ENCODE peak calls at places on chromosomes 3 and 15, in seven cellular contexts. O is GM23248, L is SJSA1, J is tibial artery, I is IMR-90, F is lower lobe of right lung, Q is ovary. P is an unnamed sample. For H3K4me1, the result is how much of the 10 kb centered on the place peaks cover.

GRCh38 chr3:14871456-14872200 is 52.9 kb downstream of the FGD5 start:
- DNase-seq in F (no peak), O (no peak), L (no peak), Q (no peak), I (no peak), J (peak), P (peak)

GRCh38 chr3:14897266-14897665 is 50.1 kb upstream of the NR2C2 start:
- DNase-seq in L (no peak), O (no peak), Q (no peak), J (no peak), F (no peak), I (no peak), P (no peak)

GRCh38 chr15:64865126-64865997 is 23.6 kb downstream of the PLEKHO2 start:
- DNase-seq in Q (no peak), O (no peak), I (no peak), L (no peak), F (no peak), J (no peak), P (no peak)

GRCh38 chr15:68430471-68431036 is 1.4 kb downstream of the ITGA11 start:
- DNase-seq in J (peak), O (peak), F (no peak), I (no peak), Q (peak), L (no peak), P (no peak)

GRCh38 chr3:187291001-187291511 is 481 bp downstream of the MASP1 start:
- DNase-seq in O (peak), J (no peak), Q (no peak), I (peak), L (peak), F (no peak), P (no peak)

GRCh38 chr3:10546181-10546624 is 40.8 kb upstream of the ATP2B2 start:
- DNase-seq in I (no peak), Q (no peak), F (no peak), O (no peak), L (no peak), J (no peak), P (no peak)

GRCh38 chr3:174016186-174016585 is 618.6 kb downstream of the NLGN1 start:
- DNase-seq in L (no peak), O (peak), F (no peak), I (peak), Q (no peak), J (no peak), P (no peak)

GRCh38 chr3:13011369-13012227 is 61.6 kb downstream of the IQSEC1 start:
- DNase-seq in L (no peak), O (no peak), J (no peak), Q (no peak), I (no peak), F (peak), P (peak)

GRCh38 chr3:139448104-139448503 is 28.2 kb downstream of the RBP2 start:
- DNase-seq in O (peak), F (no peak), I (no peak), L (no peak), Q (no peak), J (no peak), P (no peak)

GRCh38 chr3:73480187-73480672 is 144.5 kb downstream of the PDZRN3 start:
- DNase-seq in L (no peak), O (peak), Q (no peak), I (no peak), J (no peak), F (peak), P (no peak)

GRCh38 chr3:133211449-133211848 is 173.3 kb downstream of the TMEM108 start:
- DNase-seq in L (no peak), J (no peak), F (no peak), O (no peak), I (no peak), Q (no peak), P (no peak)

GRCh38 chr3:126484148-126484547 is 8.5 kb upstream of the ZXDC start:
- DNase-seq in F (no peak), L (no peak), J (no peak), O (no peak), I (no peak), Q (no peak), P (no peak)

GRCh38 chr3:194588236-194588635 is 45.0 kb downstream of the TMEM44 start:
- DNase-seq in F (no peak), I (no peak), O (no peak), L (no peak), J (no peak), Q (no peak), P (no peak)

GRCh38 chr3:71570453-71571038 is 13.0 kb downstream of the FOXP1 start:
- DNase-seq in O (no peak), I (no peak), Q (no peak), J (no peak), L (no peak), F (no peak), P (no peak)

GRCh38 chr3:71389911-71390573 is 193.5 kb downstream of the FOXP1 start:
- DNase-seq in I (peak), Q (peak), F (peak), J (no peak), L (peak), O (peak), P (no peak)

GRCh38 chr3:38563070-38563901 is 67.1 kb downstream of the EXOG start:
- DNase-seq in O (no peak), I (no peak), L (no peak), F (peak), J (peak), Q (no peak), P (peak)

GRCh38 chr3:32685604-32686185 is 707 bp downstream of the CNOT10 start:
- DNase-seq in O (peak), I (peak), Q (no peak), J (no peak), F (no peak), L (peak), P (no peak)

GRCh38 chr15:76501726-76502125 is 165.2 kb downstream of the ISL2 start:
- DNase-seq in L (no peak), O (peak), F (no peak), J (no peak), Q (no peak), I (peak), P (no peak)

GRCh38 chr15:84904409-84904808 is 19.9 kb downstream of the SLC28A1 start:
- DNase-seq in L (no peak), J (peak), I (no peak), F (no peak), Q (no peak), O (no peak), P (no peak)

GRCh38 chr3:45464336-45464809 is 76.0 kb downstream of the LARS2 start:
- DNase-seq in Q (no peak), I (peak), O (no peak), J (no peak), L (no peak), F (peak), P (no peak)

GRCh38 chr15:29074045-29074444 is 188.3 kb downstream of the APBA2 start:
- DNase-seq in I (peak), J (no peak), F (no peak), L (no peak), O (no peak), Q (no peak), P (no peak)

GRCh38 chr15:90814193-90814811 is 54.1 kb upstream of the FURIN start:
- DNase-seq in Q (no peak), L (peak), O (no peak), J (no peak), I (peak), F (no peak), P (no peak)

GRCh38 chr15:73907018-73907394 is 19.3 kb upstream of the LOXL1 start:
- DNase-seq in O (no peak), F (no peak), Q (no peak), I (no peak), L (no peak), J (no peak), P (no peak)

GRCh38 chr3:187833799-187834578 is 88.7 kb upstream of the BCL6 start:
- DNase-seq in I (no peak), O (no peak), J (no peak), L (no peak), Q (no peak), F (no peak), P (no peak)

GRCh38 chr15:77650285-77650684 is 17.6 kb upstream of the LINGO1 start:
- DNase-seq in L (no peak), J (no peak), Q (no peak), I (no peak), F (no peak), O (peak), P (no peak)

GRCh38 chr15:37079726-37080125 is 20.6 kb downstream of the MEIS2 start:
- DNase-seq in Q (no peak), J (no peak), F (no peak), L (no peak), O (peak), I (peak), P (no peak)

GRCh38 chr3:11637901-11638668 is 5.6 kb downstream of the VGLL4 start:
- DNase-seq in Q (no peak), J (no peak), I (peak), O (peak), L (peak), F (no peak), P (no peak)
- H3K4me1 ChIP-seq in Q (under half), J (under half), I (under half), O (half or more), L (half or more), F (half or more), P (half or more)

GRCh38 chr3:8985876-8986275 is 22.6 kb upstream of the RAD18 start:
- DNase-seq in Q (no peak), L (no peak), J (no peak), F (no peak), O (no peak), I (no peak), P (no peak)

GRCh38 chr3:8986741-8987672 is 23.7 kb upstream of the RAD18 start:
- DNase-seq in Q (no peak), F (no peak), J (no peak), L (no peak), O (no peak), I (peak), P (no peak)

GRCh38 chr3:8987673-8988655 is 24.7 kb upstream of the RAD18 start:
- DNase-seq in O (peak), Q (peak), L (peak), F (peak), J (peak), I (peak), P (peak)

GRCh38 chr3:8990266-8991215 is 27.3 kb upstream of the RAD18 start:
- DNase-seq in Q (no peak), F (no peak), J (no peak), O (no peak), L (peak), I (peak), P (no peak)

DNA sequence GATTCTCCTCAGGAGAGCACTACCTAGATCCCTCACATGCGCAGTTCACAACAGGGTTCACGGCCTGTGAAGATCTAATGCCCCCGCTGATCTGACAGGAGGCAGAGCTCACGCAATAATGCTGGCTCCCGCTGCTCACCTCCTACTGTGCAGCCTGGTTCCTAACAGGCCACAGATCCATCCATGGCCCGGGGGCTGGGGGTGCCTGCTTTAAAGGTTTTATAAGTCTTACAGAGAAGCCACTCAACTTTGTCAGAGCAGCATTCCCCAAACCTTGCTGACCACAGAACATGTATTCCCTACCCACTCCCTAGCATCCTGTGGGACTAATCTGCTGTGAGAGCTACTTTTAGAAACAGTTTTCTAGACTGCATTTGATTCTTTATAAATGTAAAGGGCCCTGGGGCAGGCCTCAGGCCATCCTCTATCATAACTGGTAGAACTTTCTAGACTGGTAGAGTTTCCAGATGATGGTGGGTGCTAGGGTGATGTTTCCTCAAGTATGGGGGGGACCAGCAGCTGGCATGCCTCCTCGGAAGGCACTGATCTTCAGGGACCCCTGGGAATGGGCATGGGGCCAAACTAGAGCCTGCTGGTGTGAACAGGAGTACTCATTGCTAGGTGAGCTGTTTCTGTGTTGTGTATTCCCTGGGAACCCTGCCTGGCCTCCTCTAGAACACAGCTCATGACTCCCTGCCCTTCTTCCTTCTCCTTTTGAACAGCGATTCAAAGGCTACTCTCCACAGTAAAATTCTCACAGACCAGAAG is 25.7 kb upstream of the RAD18 start:
- DNase-seq in O (no peak), Q (no peak), J (no peak), L (no peak), I (no peak), F (no peak), P (no peak)
- H3K27ac ChIP-seq in O (no peak), Q (no peak), J (no peak), L (no peak), I (no peak), F (no peak), P (no peak)

GRCh38 chr15:51267047-51267713 is 71.2 kb downstream of the CYP19A1 start:
- DNase-seq in O (peak), F (no peak), J (no peak), L (peak), I (no peak), Q (no peak), P (no peak)

GRCh38 chr15:51266548-51266947 is 71.8 kb downstream of the CYP19A1 start:
- DNase-seq in J (no peak), I (no peak), O (peak), Q (no peak), F (no peak), L (no peak), P (no peak)

GRCh38 chr15:51269496-51269895 is 68.9 kb downstream of the CYP19A1 start:
- DNase-seq in L (no peak), J (no peak), Q (no peak), I (no peak), O (no peak), F (no peak), P (no peak)

GRCh38 chr15:51265037-51265555 is 73.3 kb downstream of the CYP19A1 start:
- DNase-seq in O (no peak), L (no peak), Q (no peak), I (no peak), F (no peak), J (no peak), P (no peak)

GRCh38 chr15:51267714-51268105 is 70.7 kb downstream of the CYP19A1 start:
- DNase-seq in J (no peak), I (no peak), Q (no peak), L (no peak), O (peak), F (peak), P (no peak)
- H3K4me3 ChIP-seq in J (peak), I (peak), Q (peak), L (peak), O (peak), F (peak), P (no peak)

GRCh38 chr15:31264534-31265089 is 62.0 kb upstream of the KLF13 start:
- DNase-seq in O (no peak), I (no peak), J (no peak), F (no peak), L (no peak), Q (no peak), P (no peak)
- H3K4me1 ChIP-seq in O (under half), I (under half), J (under half), F (under half), L (under half), Q (under half), P (half or more)

DNA sequence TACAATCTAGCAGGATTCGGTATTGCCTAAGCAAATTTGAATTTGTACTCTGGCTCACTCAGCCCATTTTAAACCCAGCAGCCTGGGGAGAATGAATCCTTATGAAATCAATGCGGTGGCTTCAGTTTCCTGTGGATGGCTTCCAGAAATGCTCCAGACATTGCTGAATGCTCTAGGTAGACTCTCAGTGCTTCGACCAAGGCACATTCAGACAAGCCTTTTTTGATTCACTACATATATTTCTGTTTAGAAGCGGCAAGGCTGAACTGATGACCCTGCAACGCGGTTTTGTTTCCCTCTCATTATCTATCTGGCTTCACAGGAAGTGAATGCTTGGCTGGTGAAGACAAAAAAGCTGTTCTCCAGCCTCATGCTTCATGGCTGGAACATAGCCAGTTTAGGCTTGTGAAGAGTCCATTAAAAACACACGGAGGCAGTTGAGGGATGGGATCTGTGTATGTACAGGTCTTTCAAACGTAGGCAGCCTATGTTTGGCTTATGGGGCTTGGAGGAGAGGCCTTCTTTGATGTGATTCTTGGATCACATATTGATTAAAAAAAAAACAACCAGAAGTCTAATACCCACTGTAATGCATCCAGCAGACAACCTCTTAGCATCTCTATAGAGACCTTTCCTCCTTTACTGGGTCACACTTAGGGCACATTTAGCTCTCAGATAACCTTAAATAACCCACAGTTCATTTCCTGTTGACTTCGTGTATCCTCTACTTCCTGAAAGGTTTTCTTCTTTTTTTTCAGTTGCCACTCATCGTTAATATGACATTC is 400.2 kb upstream of the TBL1XR1 start:
- DNase-seq in L (peak), F (no peak), Q (peak), I (peak), J (peak), O (peak), P (no peak)
- H3K27ac ChIP-seq in L (peak), F (peak), Q (peak), I (peak), J (peak), O (peak), P (peak)

GRCh38 chr15:47715856-47716445 is 1.4 kb upstream of the SEMA6D start:
- DNase-seq in J (no peak), L (no peak), Q (peak), O (peak), I (peak), F (no peak), P (no peak)
- H3K4me3 ChIP-seq in J (peak), L (no peak), Q (no peak), O (peak), I (peak), F (no peak), P (no peak)

GRCh38 chr3:185930393-185931107 is 7.3 kb downstream of the TRA2B start:
- DNase-seq in Q (no peak), L (no peak), I (peak), J (no peak), F (no peak), O (peak), P (no peak)
- H3K4me1 ChIP-seq in Q (under half), L (half or more), I (under half), J (under half), F (half or more), O (half or more), P (half or more)

GRCh38 chr15:62244762-62245161 is 79.7 kb upstream of the C2CD4B start:
- DNase-seq in L (no peak), I (no peak), J (no peak), F (no peak), O (no peak), Q (no peak), P (no peak)

GRCh38 chr15:62253294-62253693 is 88.2 kb upstream of the C2CD4B start:
- DNase-seq in J (no peak), I (no peak), Q (no peak), F (no peak), L (no peak), O (no peak), P (no peak)

GRCh38 chr15:62250176-62250575 is 85.1 kb upstream of the C2CD4B start:
- DNase-seq in L (no peak), O (no peak), J (no peak), Q (no peak), I (no peak), F (no peak), P (no peak)

GRCh38 chr15:62250978-62251377 is 85.9 kb upstream of the C2CD4B start:
- DNase-seq in J (no peak), O (no peak), Q (no peak), L (no peak), F (no peak), I (no peak), P (no peak)

GRCh38 chr15:62248277-62248974 is 83.3 kb upstream of the C2CD4B start:
- DNase-seq in O (no peak), F (no peak), J (no peak), Q (no peak), L (no peak), I (peak), P (no peak)
- H3K27ac ChIP-seq in O (no peak), F (no peak), J (no peak), Q (no peak), L (no peak), I (no peak), P (no peak)

DNA sequence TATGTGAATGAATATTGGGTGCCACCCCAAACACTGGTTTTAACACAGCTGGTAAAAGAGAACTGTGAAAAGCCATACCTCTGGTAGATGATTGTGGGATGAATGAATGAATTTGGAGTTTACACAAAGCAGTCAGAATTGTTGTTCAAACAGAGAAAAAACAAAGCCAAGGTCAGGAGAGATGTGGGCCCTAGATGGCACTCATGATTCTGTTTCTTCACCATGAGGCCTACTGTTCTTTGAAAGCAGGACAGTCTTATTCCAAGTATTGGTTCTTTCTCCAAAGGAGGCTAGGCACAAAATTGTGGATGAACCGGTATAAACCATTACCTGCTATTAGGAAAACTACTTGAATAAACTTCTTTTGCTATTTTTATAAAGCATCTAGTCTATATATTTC is 97.6 kb downstream of the SAMMSON start:
- DNase-seq in O (no peak), J (no peak), L (no peak), Q (no peak), F (no peak), I (no peak), P (no peak)
- H3K4me3 ChIP-seq in O (no peak), J (no peak), L (no peak), Q (no peak), F (no peak), I (no peak), P (no peak)